ENCODE peak calls at places on chromosomes 2 and 18, in ten cellular contexts. C is fibroblast of the aortic adventitia, S is cardiac fibroblast, E is astrocyte of the cerebellum, F is ovary, I is adrenal gland, Q is MM.1S, B is IMR-90, U is astrocyte of the spinal cord, W is choroid plexus epithelial cell. G is an unnamed sample.

GRCh38 chr2:3650140-3650944 is 7.7 kb upstream of the ALLC start:
- DNase-seq in C (no peak), W (no peak), Q (no peak), I (no peak), S (no peak), E (no peak), U (no peak), F (no peak), B (no peak), G (no peak)

GRCh38 chr18:9017900-9018217 is 84.6 kb upstream of the NDUFV2 start:
- DNase-seq in F (no peak), S (no peak), E (no peak), B (peak), U (no peak), C (no peak), Q (no peak), I (no peak), W (peak), G (no peak)

GRCh38 chr2:96304606-96305005 is 740 bp downstream of the SNRNP200 start:
- DNase-seq in S (no peak), I (no peak), W (no peak), C (no peak), Q (no peak), B (no peak), E (no peak), F (no peak), U (no peak), G (no peak)

GRCh38 chr2:24836206-24836605 is 43.0 kb downstream of the CENPO start:
- DNase-seq in I (no peak), S (no peak), Q (no peak), U (no peak), W (no peak), B (no peak), F (no peak), E (no peak), C (no peak), G (no peak)

GRCh38 chr2:113962692-113963480 is 73.0 kb downstream of the ACTR3 start:
- DNase-seq in C (peak), U (peak), W (peak), I (no peak), E (peak), Q (no peak), F (no peak), B (peak), S (peak), G (no peak)

GRCh38 chr2:118240276-118240675 is 152.0 kb downstream of the INSIG2 start:
- DNase-seq in S (no peak), B (no peak), C (no peak), W (no peak), F (no peak), Q (no peak), E (no peak), U (no peak), I (no peak), G (no peak)

GRCh38 chr2:28356095-28356911 is 36.4 kb upstream of the FOSL2 start:
- DNase-seq in W (peak), I (peak), S (peak), E (peak), Q (no peak), F (peak), C (peak), U (peak), B (peak), G (no peak)

GRCh38 chr2:101972621-101973434 is 18.9 kb upstream of the IL1R2 start:
- DNase-seq in W (peak), C (peak), B (peak), U (peak), E (no peak), Q (no peak), S (peak), I (no peak), F (no peak), G (no peak)

GRCh38 chr2:134120718-134121630 is 132.9 kb upstream of the MGAT5 start:
- DNase-seq in I (peak), F (peak), E (peak), S (peak), W (peak), Q (peak), C (peak), U (peak), B (peak), G (peak)

GRCh38 chr2:172339431-172340010 is 87.9 kb upstream of the ITGA6 start:
- DNase-seq in E (no peak), U (no peak), F (no peak), B (peak), Q (no peak), W (no peak), S (no peak), C (peak), I (no peak), G (no peak)

GRCh38 chr2:212970132-212970531 is 181.3 kb downstream of the IKZF2 start:
- DNase-seq in U (peak), E (no peak), Q (no peak), S (no peak), B (peak), I (no peak), C (peak), W (peak), F (no peak), G (no peak)

GRCh38 chr18:44725300-44726096 is 44.8 kb downstream of the SETBP1 start:
- DNase-seq in C (peak), W (peak), F (peak), Q (peak), E (no peak), B (peak), S (peak), I (peak), U (peak), G (peak)

GRCh38 chr2:238415036-238415764 is 11.5 kb upstream of the ASB1 start:
- DNase-seq in I (no peak), U (no peak), S (no peak), Q (peak), E (no peak), B (no peak), W (no peak), C (no peak), F (no peak), G (no peak)

GRCh38 chr2:211093743-211094303 is 537.4 kb downstream of the CPS1 start:
- DNase-seq in F (no peak), Q (peak), U (no peak), I (no peak), W (peak), E (no peak), S (no peak), C (no peak), B (no peak), G (no peak)

GRCh38 chr2:227789803-227790202 is 23.8 kb upstream of the CCL20 start:
- DNase-seq in U (no peak), S (no peak), Q (peak), I (no peak), E (no peak), F (no peak), C (peak), W (peak), B (peak), G (no peak)

DNA sequence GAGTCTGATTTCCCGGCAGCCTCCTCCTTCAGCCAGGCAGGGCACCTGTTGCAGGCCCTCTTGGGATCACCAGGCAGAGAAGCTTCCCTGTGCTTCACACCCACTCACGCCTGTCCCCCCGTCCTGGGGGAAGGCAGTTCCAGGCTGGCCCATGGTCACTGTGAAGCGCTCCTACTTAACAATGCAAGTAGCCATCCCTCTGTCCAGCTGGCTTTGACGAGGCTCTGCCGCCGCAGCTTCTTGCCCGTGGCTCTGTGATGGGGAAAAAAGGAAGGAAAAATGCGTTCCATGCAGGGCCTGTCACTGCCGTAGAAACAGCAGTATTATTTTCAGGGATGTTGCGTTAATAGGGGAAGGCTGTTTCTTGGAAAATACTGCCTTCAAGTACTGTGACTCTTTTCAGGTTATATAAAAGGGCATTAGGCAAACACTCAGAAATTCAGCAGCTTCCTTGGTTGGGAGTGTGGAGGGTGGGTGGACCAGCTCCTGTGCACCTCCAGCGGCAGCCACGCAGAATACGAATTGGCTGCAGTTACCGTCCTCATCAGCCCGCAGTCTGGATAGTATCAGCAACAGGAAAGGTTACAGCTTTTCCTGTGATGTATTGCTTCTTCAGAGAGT is 232.3 kb downstream of the KLHL29 start:
- DNase-seq in I (no peak), Q (no peak), C (peak), W (peak), U (peak), S (peak), B (peak), F (peak), E (no peak), G (no peak)
- TF ChIP-seq CTCF in I (no peak), Q (no peak), C (peak), W (peak), U (peak), S (peak), B (peak), F (peak), E (peak), G (no peak)

GRCh38 chr2:45889053-45889452 is 237.6 kb downstream of the PRKCE start:
- DNase-seq in W (peak), E (no peak), C (no peak), S (peak), B (peak), U (no peak), I (no peak), F (no peak), Q (peak), G (peak)
- TF ChIP-seq CTCF in W (peak), E (peak), C (peak), S (peak), B (peak), U (peak), I (no peak), F (no peak), Q (peak), G (no peak)

DNA sequence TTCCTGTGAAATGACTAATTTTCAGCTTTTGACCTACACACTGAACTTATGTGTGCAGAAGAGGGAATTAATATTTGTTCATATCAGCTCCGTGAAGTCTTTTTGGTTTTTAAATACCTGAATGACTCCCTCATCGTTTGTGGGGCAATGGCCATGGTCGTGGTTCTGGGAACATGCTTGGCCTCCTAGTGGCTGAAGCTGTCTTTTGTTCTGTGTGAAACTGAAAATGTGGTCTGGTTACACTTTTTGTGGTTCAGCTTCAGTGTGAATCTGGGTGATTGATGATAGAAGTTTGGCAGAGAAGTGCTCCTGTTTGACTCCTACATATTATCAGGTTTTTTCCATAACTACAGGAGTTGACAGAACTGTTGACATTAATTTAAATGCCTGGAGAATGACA is 408.2 kb downstream of the THSD7B start:
- DNase-seq in U (peak), S (peak), E (peak), B (no peak), Q (peak), C (peak), I (no peak), F (no peak), W (peak), G (peak)
- TF ChIP-seq CTCF in U (peak), S (peak), E (peak), B (no peak), Q (peak), C (peak), I (peak), F (no peak), W (peak), G (peak)

GRCh38 chr2:143688815-143689214 is 559.6 kb downstream of the ARHGAP15 start:
- DNase-seq in S (no peak), U (no peak), E (no peak), C (no peak), Q (no peak), F (no peak), B (no peak), I (no peak), W (no peak), G (no peak)

GRCh38 chr2:143684731-143685364 is 555.6 kb downstream of the ARHGAP15 start:
- DNase-seq in Q (no peak), F (no peak), S (no peak), U (no peak), B (no peak), E (no peak), C (no peak), W (no peak), I (no peak), G (no peak)

GRCh38 chr2:143688248-143688647 is 559.0 kb downstream of the ARHGAP15 start:
- DNase-seq in F (no peak), U (no peak), C (no peak), E (no peak), Q (no peak), B (no peak), W (no peak), S (no peak), I (no peak), G (no peak)

GRCh38 chr2:143685439-143686078 is 556.3 kb downstream of the ARHGAP15 start:
- DNase-seq in I (no peak), F (no peak), B (no peak), Q (no peak), S (no peak), U (no peak), C (no peak), E (no peak), W (no peak), G (no peak)

DNA sequence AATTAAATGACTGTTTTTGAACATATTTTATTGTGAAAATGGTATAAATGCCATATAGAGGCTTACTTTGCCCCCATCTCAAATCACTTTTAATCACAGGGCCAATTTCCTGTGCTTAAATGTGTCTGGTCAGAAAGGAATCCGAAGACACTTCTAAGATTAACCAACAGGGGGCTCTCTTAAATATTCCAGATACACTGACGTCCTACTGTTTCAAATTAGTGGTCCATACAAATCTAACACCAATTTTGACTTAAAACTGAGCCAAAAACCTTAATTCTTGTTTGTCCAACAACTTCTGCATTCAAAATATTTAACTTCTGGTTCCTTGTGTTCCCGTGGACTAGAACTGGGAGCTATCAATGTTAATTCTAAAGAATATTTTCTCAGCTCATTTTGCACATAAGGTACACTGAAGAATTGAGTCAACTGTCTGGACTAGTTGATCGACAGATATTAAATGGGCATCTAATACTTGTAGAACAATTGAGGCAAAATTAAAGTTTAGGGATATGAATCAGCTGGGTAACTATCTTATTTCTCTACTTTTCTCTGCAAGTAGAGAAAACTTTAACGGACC is 557.5 kb downstream of the ARHGAP15 start:
- DNase-seq in E (peak), W (peak), B (peak), S (peak), I (no peak), U (peak), C (peak), F (no peak), Q (peak), G (peak)
- TF ChIP-seq CTCF in E (peak), W (peak), B (peak), S (peak), I (peak), U (peak), C (peak), F (no peak), Q (peak), G (no peak)

GRCh38 chr2:1051075-1051474 is 100.4 kb downstream of the SNTG2 start:
- DNase-seq in C (peak), F (no peak), B (peak), Q (no peak), U (peak), S (peak), E (no peak), W (peak), I (no peak), G (no peak)
- TF ChIP-seq CTCF in C (no peak), F (no peak), B (peak), Q (no peak), U (peak), S (peak), E (peak), W (peak), I (no peak), G (no peak)

G was measured in GM20000.